ENCODE peak calls at places on chromosome 9, in five cellular contexts. F is stimulated activated CD4-positive, alpha-beta T cell treated with anti-CD3 and anti-CD28 coated beads, Interleukin-4, amount 100 ng/mL, for 1 hour; Q is type B pancreatic cell; S is HTR-8/SVneo; J is AG20443. E is an unnamed sample.

GRCh38 chr9:36772449-36773370 is 200.0 kb downstream of the MELK start:
- DNase-seq in Q (no peak), J (no peak), F (no peak), S (no peak), E (no peak)

GRCh38 chr9:129336130-129336528 is 158.1 kb upstream of the IER5L start:
- DNase-seq in S (no peak), Q (no peak), F (no peak), J (no peak), E (no peak)

GRCh38 chr9:97510797-97511761 is 9.6 kb downstream of the TMOD1 start:
- DNase-seq in F (no peak), Q (peak; percentile 49), S (no peak), J (peak; percentile 32), E (no peak)

GRCh38 chr9:75467141-75467540 is 378.8 kb downstream of the OSTF1 start:
- DNase-seq in S (no peak), Q (no peak), F (no peak), J (no peak), E (no peak)

GRCh38 chr9:80866121-80866520 is 823.2 kb downstream of the TLE1 start:
- DNase-seq in S (no peak), Q (no peak), F (no peak), J (no peak), E (no peak)

GRCh38 chr9:129197978-129198736 is 20.1 kb upstream of the IER5L start:
- DNase-seq in J (peak; percentile 71), F (no peak), S (no peak), Q (no peak), E (no peak)

GRCh38 chr9:129223551-129224208 is 45.6 kb upstream of the IER5L start:
- DNase-seq in S (no peak), Q (no peak), J (no peak), F (no peak), E (no peak)

GRCh38 chr9:95506692-95507455 is 9.9 kb downstream of the PTCH1 start:
- DNase-seq in F (peak; percentile 36), J (peak; percentile 58), Q (peak; percentile 76), S (no peak), E (peak; percentile 1)

GRCh38 chr9:26245072-26245471 is 566.8 kb upstream of the TUSC1 start:
- DNase-seq in Q (no peak), F (no peak), J (no peak), S (no peak), E (no peak)

GRCh38 chr9:113911850-113912249 is 35.7 kb downstream of the ZNF618 start:
- DNase-seq in J (no peak), S (no peak), Q (no peak), F (no peak), E (no peak)

GRCh38 chr9:34254966-34255825 is 73.9 kb downstream of the KIF24 start:
- DNase-seq in F (no peak), S (no peak), J (peak; percentile 66), Q (no peak), E (no peak)

GRCh38 chr9:124388275-124389048 is 26.8 kb downstream of the PSMB7 start:
- DNase-seq in Q (no peak), S (no peak), J (no peak), F (no peak), E (no peak)

GRCh38 chr9:79104216-79104615 is 467.5 kb upstream of the TLE4 start:
- DNase-seq in J (no peak), F (no peak), Q (no peak), S (no peak), E (no peak)

GRCh38 chr9:87464992-87465378 is 32.7 kb upstream of the DAPK1 start:
- DNase-seq in S (no peak), Q (no peak), J (no peak), F (no peak), E (no peak)

GRCh38 chr9:12289711-12290110 is 403.5 kb upstream of the TYRP1 start:
- DNase-seq in Q (no peak), S (no peak), J (no peak), F (no peak), E (no peak)

GRCh38 chr9:118568704-118569103 is 800.5 kb downstream of the BRINP1 start:
- DNase-seq in S (no peak), F (no peak), Q (no peak), J (no peak), E (no peak)

GRCh38 chr9:5842926-5843325 is 10.0 kb upstream of the ERMP1 start:
- DNase-seq in J (no peak), S (no peak), Q (no peak), F (no peak), E (no peak)

GRCh38 chr9:34463098-34463900 is 4.7 kb downstream of the DNAI1 start:
- DNase-seq in F (peak; percentile 37), S (no peak), J (peak; percentile 60), Q (no peak), E (no peak)

GRCh38 chr9:125878241-125878640 is 131.1 kb downstream of the PBX3 start:
- DNase-seq in J (peak; percentile 14), S (no peak), F (no peak), Q (no peak), E (no peak)

GRCh38 chr9:96612105-96612965 is 7.3 kb downstream of the CDC14B start:
- DNase-seq in S (no peak), J (peak; percentile 89), F (no peak), Q (no peak), E (no peak)

GRCh38 chr9:71636143-71636839 is 132.0 kb downstream of the CEMIP2 start:
- DNase-seq in Q (no peak), J (no peak), S (no peak), F (no peak), E (no peak)

GRCh38 chr9:134356496-134357470 is 30.5 kb downstream of the RXRA start:
- DNase-seq in F (no peak), Q (no peak), J (no peak), S (no peak), E (no peak)